ENCODE peak calls at places on chromosomes 5 and 9, in four cellular contexts. N, R, Y and G are unnamed samples.

GRCh38 chr9:91423785-91424402 is at the start of gene NFIL3:
- DNase-seq in R (peak), Y (no peak), N (peak), G (peak)

GRCh38 chr5:176573564-176574296 is 24.6 kb downstream of the CDHR2 start:
- DNase-seq in R (peak), N (peak), Y (peak), G (peak)

GRCh38 chr9:101832464-101832863 is 94.0 kb upstream of the GRIN3A start:
- DNase-seq in N (peak), R (no peak), Y (no peak), G (no peak)

GRCh38 chr5:60586307-60586901 is 113.6 kb downstream of the DEPDC1B start:
- DNase-seq in R (peak), N (peak), Y (peak), G (no peak)

GRCh38 chr9:27572566-27572917 is 739 bp downstream of the C9orf72 start:
- DNase-seq in R (peak), N (no peak), Y (no peak), G (no peak)

GRCh38 chr5:104247260-104247659 is 684.7 kb upstream of the NUDT12 start:
- DNase-seq in R (no peak), Y (no peak), N (peak), G (no peak)

GRCh38 chr5:88555658-88556057 is 287.0 kb upstream of the TMEM161B start:
- DNase-seq in R (no peak), N (no peak), Y (no peak), G (peak)

GRCh38 chr5:53027913-53028312 is 38.8 kb downstream of the ITGA2 start:
- DNase-seq in R (peak), Y (no peak), N (no peak), G (no peak)

GRCh38 chr5:75053286-75054109 is 1.1 kb upstream of the GCNT4 start:
- DNase-seq in R (peak), Y (no peak), N (peak), G (peak)

GRCh38 chr5:135993894-135994514 is 34.8 kb upstream of the TGFBI start:
- DNase-seq in Y (no peak), N (peak), R (peak), G (no peak)

GRCh38 chr5:134145779-134146581 is 30.8 kb downstream of the SKP1 start:
- DNase-seq in R (peak), Y (peak), N (peak), G (peak)

GRCh38 chr5:137737349-137738256 is 1.7 kb upstream of the KLHL3 start:
- DNase-seq in R (peak), Y (no peak), N (no peak), G (no peak)

GRCh38 chr5:1317921-1318565 is 23.2 kb upstream of the TERT start:
- DNase-seq in R (no peak), N (no peak), Y (no peak), G (peak)
- H3K4me2 ChIP-seq in R (no peak), N (no peak), Y (no peak), G (no peak)

DNA sequence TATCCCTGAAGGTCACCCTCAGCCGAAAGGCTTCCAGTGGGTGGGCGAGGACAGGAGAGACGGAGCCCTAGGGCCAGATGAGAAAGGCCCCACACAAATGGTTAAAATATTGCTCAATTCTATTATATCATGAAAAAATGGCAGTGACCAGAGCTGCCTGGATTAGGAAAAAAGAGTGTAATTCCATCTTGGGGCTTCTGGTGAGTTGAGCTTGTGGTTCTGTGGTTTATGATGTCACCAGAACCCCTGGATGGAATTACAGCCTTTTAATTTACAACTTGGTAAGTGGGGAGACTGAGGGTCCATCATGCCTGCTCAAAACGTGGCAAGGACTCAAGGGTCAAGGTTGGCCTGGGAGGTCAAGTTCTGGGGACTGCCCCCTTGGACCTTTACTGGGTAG is 55.5 kb upstream of the STC2 start:
- DNase-seq in Y (no peak), R (no peak), N (no peak), G (no peak)
- H3K4me2 ChIP-seq in Y (no peak), R (no peak), N (no peak), G (no peak)

DNA sequence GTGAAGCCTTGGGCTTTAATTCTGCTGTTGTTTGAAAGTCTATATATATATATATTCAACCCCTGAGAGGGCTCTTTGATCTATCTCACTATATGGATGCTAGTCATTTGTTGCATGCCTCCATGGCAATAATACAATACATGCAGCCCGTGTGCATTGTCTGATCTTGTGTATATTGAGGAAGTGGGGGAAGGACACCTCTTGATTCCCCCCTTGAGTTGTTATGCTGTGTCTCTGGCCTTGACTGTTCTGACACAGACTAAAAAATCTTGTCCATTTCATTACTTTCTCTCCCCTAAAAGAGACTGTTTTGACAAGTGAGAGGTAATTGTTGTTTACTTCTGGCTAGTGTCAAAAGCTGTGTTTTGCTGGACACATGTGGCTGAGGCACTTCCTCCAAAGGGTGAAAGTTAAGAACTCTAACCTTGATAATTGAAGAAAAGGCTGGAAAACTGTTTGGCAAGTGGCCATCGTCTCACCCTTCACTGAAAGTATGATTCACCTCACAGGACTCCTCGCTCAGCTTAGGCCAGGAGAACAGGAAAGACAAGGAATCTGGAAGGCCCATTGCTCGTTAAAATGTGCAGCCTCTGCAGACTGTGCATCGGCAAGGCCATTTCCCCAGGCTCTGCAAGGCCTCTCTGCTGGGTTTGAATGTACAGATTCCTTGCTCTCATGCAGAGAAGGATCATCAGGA is 304.0 kb downstream of the PRELID2 start:
- DNase-seq in N (peak), R (peak), Y (peak), G (no peak)
- H3K4me2 ChIP-seq in N (no peak), R (peak), Y (peak), G (no peak)

DNA sequence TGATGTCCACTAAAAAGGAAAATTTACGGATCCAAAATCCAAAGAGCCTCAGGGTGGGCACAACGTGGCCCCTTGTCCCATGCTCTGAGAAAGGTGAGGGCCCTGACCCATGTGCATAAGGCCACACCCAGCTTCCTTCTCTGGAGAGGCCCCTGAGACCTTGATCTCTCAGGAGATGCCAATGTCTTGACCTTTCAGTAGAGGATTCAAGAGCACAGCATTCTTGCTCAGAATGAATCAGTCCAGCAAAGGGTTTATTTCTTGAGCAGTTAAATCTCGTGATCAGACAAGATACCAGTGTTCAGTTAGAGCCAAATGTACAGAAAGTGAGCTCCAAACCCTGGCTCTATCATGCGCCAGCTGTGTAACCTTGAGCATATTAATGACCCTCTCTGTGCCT is 115.9 kb upstream of the DAPK1 start:
- DNase-seq in R (no peak), Y (no peak), N (no peak), G (no peak)
- H3K4me2 ChIP-seq in R (no peak), Y (no peak), N (peak), G (no peak)

GRCh38 chr9:21812945-21813568 is 10.6 kb downstream of the MTAP start:
- DNase-seq in N (peak), Y (no peak), R (peak), G (peak)

GRCh38 chr9:21811914-21812313 is 9.5 kb downstream of the MTAP start:
- DNase-seq in R (no peak), N (no peak), Y (no peak), G (no peak)

GRCh38 chr9:21812415-21812814 is 10.0 kb downstream of the MTAP start:
- DNase-seq in Y (no peak), R (peak), N (no peak), G (no peak)

GRCh38 chr9:21810881-21811280 is 8.4 kb downstream of the MTAP start:
- DNase-seq in Y (no peak), R (no peak), N (no peak), G (no peak)

DNA sequence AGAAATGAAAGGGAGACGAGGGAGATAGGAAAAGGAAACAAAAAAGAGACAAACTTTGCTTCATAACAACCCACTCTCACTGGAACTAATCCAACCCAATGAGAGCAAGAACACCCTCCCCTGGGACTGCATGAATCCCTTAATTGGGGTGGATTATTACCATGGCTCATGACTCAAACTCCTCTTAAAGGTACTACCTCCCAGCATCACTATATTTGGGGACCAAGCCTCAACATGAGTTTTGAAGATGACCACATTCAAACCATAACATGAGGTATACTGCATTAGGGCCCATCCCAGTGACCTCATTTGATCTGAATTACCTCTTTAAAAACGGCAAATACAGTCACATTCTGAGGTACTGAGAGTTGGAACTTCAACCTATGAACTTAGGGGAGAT is 8.0 kb downstream of the MTAP start:
- DNase-seq in Y (no peak), N (no peak), R (no peak), G (no peak)
- H3K4me2 ChIP-seq in Y (no peak), N (no peak), R (no peak), G (no peak)

GRCh38 chr5:150419630-150420270 is 7.0 kb upstream of the CD74 start:
- DNase-seq in N (no peak), Y (no peak), R (no peak), G (no peak)
- H3K4me2 ChIP-seq in N (no peak), Y (no peak), R (no peak), G (no peak)

GRCh38 chr5:78404682-78405293 is 44.4 kb downstream of the SCAMP1 start:
- DNase-seq in R (no peak), Y (no peak), N (no peak), G (no peak)

GRCh38 chr5:78407458-78407857 is 47.0 kb downstream of the SCAMP1 start:
- DNase-seq in Y (no peak), R (no peak), N (no peak), G (no peak)

GRCh38 chr5:78411596-78411995 is 51.2 kb downstream of the SCAMP1 start:
- DNase-seq in R (no peak), N (no peak), Y (no peak), G (no peak)

GRCh38 chr5:78405820-78406750 is 45.7 kb downstream of the SCAMP1 start:
- DNase-seq in R (peak), Y (no peak), N (no peak), G (no peak)
- H3K4me2 ChIP-seq in R (peak), Y (no peak), N (peak), G (no peak)

GRCh38 chr5:96344678-96345612 is 88.1 kb downstream of the PCSK1 start:
- DNase-seq in R (peak), N (peak), Y (peak), G (no peak)
- H3K4me2 ChIP-seq in R (peak), N (no peak), Y (no peak), G (no peak)